ENCODE peak calls at places on chromosomes 1 and 21, in five cellular contexts. One of them, this sample, is unnamed.

GRCh38 chr1:79912813-79913212 is 906.3 kb upstream of the ADGRL4 start:
- DNase-seq in NCI-H2227 treated with DMSO at 0.1 percent for 48 hours: no peak
- DNase-seq in NCI-H1105: no peak
- DNase-seq in mesenteric fat pad: no peak
- DNase-seq in stimulated activated CD4-positive, alpha-beta T cell treated with anti-CD3 and anti-CD28 coated beads, Interleukin-12 subunit alpha, Interleukin-12 subunit beta, amount 100 ng/mL, for 24 hours: no peak
- DNase-seq in this sample: no peak

GRCh38 chr1:150261367-150261766 is 3.8 kb downstream of the CA14 start:
- DNase-seq in stimulated activated CD4-positive, alpha-beta T cell treated with anti-CD3 and anti-CD28 coated beads, Interleukin-12 subunit alpha, Interleukin-12 subunit beta, amount 100 ng/mL, for 24 hours: no peak
- DNase-seq in mesenteric fat pad: no peak
- DNase-seq in NCI-H2227 treated with DMSO at 0.1 percent for 48 hours: no peak
- DNase-seq in NCI-H1105: no peak
- DNase-seq in this sample: no peak

GRCh38 chr1:26112407-26112775 is 767 bp downstream of the PDIK1L start:
- DNase-seq in NCI-H2227 treated with DMSO at 0.1 percent for 48 hours: no peak
- DNase-seq in stimulated activated CD4-positive, alpha-beta T cell treated with anti-CD3 and anti-CD28 coated beads, Interleukin-12 subunit alpha, Interleukin-12 subunit beta, amount 100 ng/mL, for 24 hours: no peak
- DNase-seq in mesenteric fat pad: no peak
- DNase-seq in NCI-H1105: peak; percentile 51
- DNase-seq in this sample: no peak

GRCh38 chr1:245520611-245521010 is 365.8 kb downstream of the KIF26B start:
- DNase-seq in stimulated activated CD4-positive, alpha-beta T cell treated with anti-CD3 and anti-CD28 coated beads, Interleukin-12 subunit alpha, Interleukin-12 subunit beta, amount 100 ng/mL, for 24 hours: no peak
- DNase-seq in NCI-H1105: no peak
- DNase-seq in mesenteric fat pad: no peak
- DNase-seq in NCI-H2227 treated with DMSO at 0.1 percent for 48 hours: no peak
- DNase-seq in this sample: no peak

GRCh38 chr1:41537788-41538351 is 53.4 kb upstream of the EDN2 start:
- DNase-seq in NCI-H2227 treated with DMSO at 0.1 percent for 48 hours: peak; percentile 73
- DNase-seq in NCI-H1105: peak; percentile 42
- DNase-seq in stimulated activated CD4-positive, alpha-beta T cell treated with anti-CD3 and anti-CD28 coated beads, Interleukin-12 subunit alpha, Interleukin-12 subunit beta, amount 100 ng/mL, for 24 hours: no peak
- DNase-seq in mesenteric fat pad: peak; percentile 76
- DNase-seq in this sample: peak; percentile 66

GRCh38 chr1:17265162-17265561 is 16.3 kb downstream of the PADI3 start:
- DNase-seq in NCI-H1105: no peak
- DNase-seq in NCI-H2227 treated with DMSO at 0.1 percent for 48 hours: no peak
- DNase-seq in stimulated activated CD4-positive, alpha-beta T cell treated with anti-CD3 and anti-CD28 coated beads, Interleukin-12 subunit alpha, Interleukin-12 subunit beta, amount 100 ng/mL, for 24 hours: no peak
- DNase-seq in mesenteric fat pad: no peak
- DNase-seq in this sample: no peak

GRCh38 chr1:36584874-36585759 is 102.4 kb upstream of the CSF3R start:
- DNase-seq in mesenteric fat pad: no peak
- DNase-seq in NCI-H2227 treated with DMSO at 0.1 percent for 48 hours: no peak
- DNase-seq in NCI-H1105: no peak
- DNase-seq in stimulated activated CD4-positive, alpha-beta T cell treated with anti-CD3 and anti-CD28 coated beads, Interleukin-12 subunit alpha, Interleukin-12 subunit beta, amount 100 ng/mL, for 24 hours: no peak
- DNase-seq in this sample: no peak

GRCh38 chr1:180854456-180854855 is 58.2 kb upstream of the KIAA1614 start:
- DNase-seq in mesenteric fat pad: no peak
- DNase-seq in NCI-H1105: no peak
- DNase-seq in stimulated activated CD4-positive, alpha-beta T cell treated with anti-CD3 and anti-CD28 coated beads, Interleukin-12 subunit alpha, Interleukin-12 subunit beta, amount 100 ng/mL, for 24 hours: no peak
- DNase-seq in NCI-H2227 treated with DMSO at 0.1 percent for 48 hours: no peak
- DNase-seq in this sample: no peak

GRCh38 chr1:76330993-76331603 is 256.6 kb downstream of the ST6GALNAC3 start:
- DNase-seq in mesenteric fat pad: no peak
- DNase-seq in NCI-H1105: peak; percentile 52
- DNase-seq in stimulated activated CD4-positive, alpha-beta T cell treated with anti-CD3 and anti-CD28 coated beads, Interleukin-12 subunit alpha, Interleukin-12 subunit beta, amount 100 ng/mL, for 24 hours: no peak
- DNase-seq in NCI-H2227 treated with DMSO at 0.1 percent for 48 hours: peak; percentile 13
- DNase-seq in this sample: peak; percentile 41

GRCh38 chr1:196305216-196305615 is 303.0 kb downstream of the KCNT2 start:
- DNase-seq in stimulated activated CD4-positive, alpha-beta T cell treated with anti-CD3 and anti-CD28 coated beads, Interleukin-12 subunit alpha, Interleukin-12 subunit beta, amount 100 ng/mL, for 24 hours: no peak
- DNase-seq in mesenteric fat pad: no peak
- DNase-seq in NCI-H1105: no peak
- DNase-seq in NCI-H2227 treated with DMSO at 0.1 percent for 48 hours: no peak
- DNase-seq in this sample: no peak

GRCh38 chr1:185719021-185719420 is 15.2 kb upstream of the HMCN1 start:
- DNase-seq in mesenteric fat pad: no peak
- DNase-seq in NCI-H2227 treated with DMSO at 0.1 percent for 48 hours: no peak
- DNase-seq in stimulated activated CD4-positive, alpha-beta T cell treated with anti-CD3 and anti-CD28 coated beads, Interleukin-12 subunit alpha, Interleukin-12 subunit beta, amount 100 ng/mL, for 24 hours: no peak
- DNase-seq in NCI-H1105: no peak
- DNase-seq in this sample: no peak

GRCh38 chr1:117169871-117170596 is 40.7 kb downstream of the VTCN1 start:
- DNase-seq in NCI-H2227 treated with DMSO at 0.1 percent for 48 hours: no peak
- DNase-seq in NCI-H1105: no peak
- DNase-seq in mesenteric fat pad: no peak
- DNase-seq in stimulated activated CD4-positive, alpha-beta T cell treated with anti-CD3 and anti-CD28 coated beads, Interleukin-12 subunit alpha, Interleukin-12 subunit beta, amount 100 ng/mL, for 24 hours: no peak
- DNase-seq in this sample: no peak

GRCh38 chr1:163561570-163562295 is 240.0 kb downstream of the NUF2 start:
- DNase-seq in mesenteric fat pad: no peak
- DNase-seq in NCI-H2227 treated with DMSO at 0.1 percent for 48 hours: peak; percentile 24
- DNase-seq in NCI-H1105: no peak
- DNase-seq in stimulated activated CD4-positive, alpha-beta T cell treated with anti-CD3 and anti-CD28 coated beads, Interleukin-12 subunit alpha, Interleukin-12 subunit beta, amount 100 ng/mL, for 24 hours: no peak
- DNase-seq in this sample: peak; percentile 79

GRCh38 chr1:178768423-178768822 is 43.4 kb downstream of the RALGPS2 start:
- DNase-seq in stimulated activated CD4-positive, alpha-beta T cell treated with anti-CD3 and anti-CD28 coated beads, Interleukin-12 subunit alpha, Interleukin-12 subunit beta, amount 100 ng/mL, for 24 hours: no peak
- DNase-seq in mesenteric fat pad: no peak
- DNase-seq in NCI-H2227 treated with DMSO at 0.1 percent for 48 hours: no peak
- DNase-seq in NCI-H1105: peak; percentile 4
- DNase-seq in this sample: no peak

GRCh38 chr1:40625076-40625475 is 40.4 kb downstream of the RIMS3 start:
- DNase-seq in NCI-H2227 treated with DMSO at 0.1 percent for 48 hours: no peak
- DNase-seq in stimulated activated CD4-positive, alpha-beta T cell treated with anti-CD3 and anti-CD28 coated beads, Interleukin-12 subunit alpha, Interleukin-12 subunit beta, amount 100 ng/mL, for 24 hours: no peak
- DNase-seq in NCI-H1105: no peak
- DNase-seq in mesenteric fat pad: peak; percentile 86
- DNase-seq in this sample: no peak

GRCh38 chr21:42404534-42404933 is 832 bp downstream of the UBASH3A start:
- DNase-seq in mesenteric fat pad: peak; percentile 60
- DNase-seq in stimulated activated CD4-positive, alpha-beta T cell treated with anti-CD3 and anti-CD28 coated beads, Interleukin-12 subunit alpha, Interleukin-12 subunit beta, amount 100 ng/mL, for 24 hours: no peak
- DNase-seq in NCI-H1105: no peak
- DNase-seq in NCI-H2227 treated with DMSO at 0.1 percent for 48 hours: no peak
- DNase-seq in this sample: no peak

GRCh38 chr1:161973924-161974845 is 49.5 kb downstream of the OLFML2B start:
- DNase-seq in NCI-H1105: no peak
- DNase-seq in NCI-H2227 treated with DMSO at 0.1 percent for 48 hours: no peak
- DNase-seq in stimulated activated CD4-positive, alpha-beta T cell treated with anti-CD3 and anti-CD28 coated beads, Interleukin-12 subunit alpha, Interleukin-12 subunit beta, amount 100 ng/mL, for 24 hours: no peak
- DNase-seq in mesenteric fat pad: no peak
- DNase-seq in this sample: no peak

GRCh38 chr1:105492941-105493340 is 1563.5 kb upstream of the PRMT6 start:
- DNase-seq in NCI-H1105: no peak
- DNase-seq in stimulated activated CD4-positive, alpha-beta T cell treated with anti-CD3 and anti-CD28 coated beads, Interleukin-12 subunit alpha, Interleukin-12 subunit beta, amount 100 ng/mL, for 24 hours: no peak
- DNase-seq in NCI-H2227 treated with DMSO at 0.1 percent for 48 hours: no peak
- DNase-seq in mesenteric fat pad: no peak
- DNase-seq in this sample: no peak

GRCh38 chr1:54084794-54085193 is 31.4 kb downstream of the TCEANC2 start:
- DNase-seq in NCI-H1105: no peak
- DNase-seq in mesenteric fat pad: no peak
- DNase-seq in NCI-H2227 treated with DMSO at 0.1 percent for 48 hours: no peak
- DNase-seq in stimulated activated CD4-positive, alpha-beta T cell treated with anti-CD3 and anti-CD28 coated beads, Interleukin-12 subunit alpha, Interleukin-12 subunit beta, amount 100 ng/mL, for 24 hours: no peak
- DNase-seq in this sample: no peak

GRCh38 chr1:109981128-109981379 is 3.5 kb upstream of the AHCYL1 start:
- DNase-seq in NCI-H1105: no peak
- DNase-seq in NCI-H2227 treated with DMSO at 0.1 percent for 48 hours: no peak
- DNase-seq in mesenteric fat pad: no peak
- DNase-seq in stimulated activated CD4-positive, alpha-beta T cell treated with anti-CD3 and anti-CD28 coated beads, Interleukin-12 subunit alpha, Interleukin-12 subunit beta, amount 100 ng/mL, for 24 hours: no peak
- DNase-seq in this sample: no peak

GRCh38 chr1:37033355-37034291 is 692 bp downstream of the GRIK3 start:
- DNase-seq in NCI-H1105: no peak
- DNase-seq in stimulated activated CD4-positive, alpha-beta T cell treated with anti-CD3 and anti-CD28 coated beads, Interleukin-12 subunit alpha, Interleukin-12 subunit beta, amount 100 ng/mL, for 24 hours: no peak
- DNase-seq in mesenteric fat pad: no peak
- DNase-seq in NCI-H2227 treated with DMSO at 0.1 percent for 48 hours: no peak
- DNase-seq in this sample: no peak

GRCh38 chr1:3501856-3502665 is 47.6 kb downstream of the ARHGEF16 start:
- DNase-seq in mesenteric fat pad: no peak
- DNase-seq in NCI-H2227 treated with DMSO at 0.1 percent for 48 hours: no peak
- DNase-seq in NCI-H1105: no peak
- DNase-seq in stimulated activated CD4-positive, alpha-beta T cell treated with anti-CD3 and anti-CD28 coated beads, Interleukin-12 subunit alpha, Interleukin-12 subunit beta, amount 100 ng/mL, for 24 hours: no peak
- DNase-seq in this sample: peak; percentile 23

GRCh38 chr1:109482796-109483638 is 688 bp upstream of the ATXN7L2 start:
- DNase-seq in NCI-H1105: peak; percentile 70
- DNase-seq in stimulated activated CD4-positive, alpha-beta T cell treated with anti-CD3 and anti-CD28 coated beads, Interleukin-12 subunit alpha, Interleukin-12 subunit beta, amount 100 ng/mL, for 24 hours: no peak
- DNase-seq in mesenteric fat pad: peak; percentile 89
- DNase-seq in NCI-H2227 treated with DMSO at 0.1 percent for 48 hours: no peak
- DNase-seq in this sample: peak; percentile 67